ENCODE peak calls at places on chromosomes 13 and 19, in nine cellular contexts. One of them, this sample, is unnamed.
A peak's percentile ranks its signal among the peaks of the same experiment; 100 is the strongest.

GRCh38 chr19:12833747-12834417 is 497 bp downstream of the RTBDN start:
- DNase-seq in EH: peak; percentile 20
- DNase-seq in uterus: no peak
- DNase-seq in naive B cell: no peak
- DNase-seq in stimulated activated CD4-positive, alpha-beta T cell treated with anti-CD3 and anti-CD28 coated beads, Interleukin-1b, Interleukin-23, amount 100 ng/mL, for 1 hour: no peak
- DNase-seq in left lung: no peak
- DNase-seq in GM04504: no peak
- DNase-seq in NCI-H748 treated with DMSO at 0.1 percent for 48 hours: peak; percentile 12
- DNase-seq in osteoblast: peak; percentile 87
- DNase-seq in this sample: no peak

GRCh38 chr19:53903055-53903680 is 5.9 kb upstream of the CACNG7 start:
- DNase-seq in EH: peak; percentile 43
- DNase-seq in uterus: no peak
- DNase-seq in naive B cell: no peak
- DNase-seq in stimulated activated CD4-positive, alpha-beta T cell treated with anti-CD3 and anti-CD28 coated beads, Interleukin-1b, Interleukin-23, amount 100 ng/mL, for 1 hour: no peak
- DNase-seq in left lung: no peak
- DNase-seq in GM04504: no peak
- DNase-seq in NCI-H748 treated with DMSO at 0.1 percent for 48 hours: peak; percentile 26
- DNase-seq in osteoblast: peak; percentile 80
- DNase-seq in this sample: no peak

GRCh38 chr13:77105051-77105450 is 78.1 kb upstream of the FBXL3 start:
- DNase-seq in EH: no peak
- DNase-seq in uterus: no peak
- DNase-seq in naive B cell: no peak
- DNase-seq in stimulated activated CD4-positive, alpha-beta T cell treated with anti-CD3 and anti-CD28 coated beads, Interleukin-1b, Interleukin-23, amount 100 ng/mL, for 1 hour: no peak
- DNase-seq in left lung: no peak
- DNase-seq in GM04504: no peak
- DNase-seq in NCI-H748 treated with DMSO at 0.1 percent for 48 hours: no peak
- DNase-seq in osteoblast: no peak
- DNase-seq in this sample: no peak

GRCh38 chr13:80299046-80299445 is 41.9 kb downstream of the SPRY2 start:
- DNase-seq in EH: no peak
- DNase-seq in uterus: no peak
- DNase-seq in naive B cell: no peak
- DNase-seq in stimulated activated CD4-positive, alpha-beta T cell treated with anti-CD3 and anti-CD28 coated beads, Interleukin-1b, Interleukin-23, amount 100 ng/mL, for 1 hour: no peak
- DNase-seq in left lung: no peak
- DNase-seq in GM04504: no peak
- DNase-seq in NCI-H748 treated with DMSO at 0.1 percent for 48 hours: no peak
- DNase-seq in osteoblast: no peak
- DNase-seq in this sample: no peak

GRCh38 chr13:62643007-62643483 is 1227.4 kb upstream of the PCDH20 start:
- DNase-seq in EH: no peak
- DNase-seq in uterus: no peak
- DNase-seq in naive B cell: no peak
- DNase-seq in stimulated activated CD4-positive, alpha-beta T cell treated with anti-CD3 and anti-CD28 coated beads, Interleukin-1b, Interleukin-23, amount 100 ng/mL, for 1 hour: no peak
- DNase-seq in left lung: no peak
- DNase-seq in GM04504: no peak
- DNase-seq in NCI-H748 treated with DMSO at 0.1 percent for 48 hours: no peak
- DNase-seq in osteoblast: no peak
- DNase-seq in this sample: no peak

GRCh38 chr13:27622881-27623280 is 1.2 kb downstream of the POLR1D start:
- DNase-seq in EH: no peak
- DNase-seq in uterus: no peak
- DNase-seq in naive B cell: no peak
- DNase-seq in stimulated activated CD4-positive, alpha-beta T cell treated with anti-CD3 and anti-CD28 coated beads, Interleukin-1b, Interleukin-23, amount 100 ng/mL, for 1 hour: no peak
- DNase-seq in left lung: no peak
- DNase-seq in GM04504: no peak
- DNase-seq in NCI-H748 treated with DMSO at 0.1 percent for 48 hours: no peak
- DNase-seq in osteoblast: no peak
- DNase-seq in this sample: no peak

GRCh38 chr19:18489627-18490184 is 32.2 kb downstream of the ELL start:
- DNase-seq in EH: no peak
- DNase-seq in uterus: no peak
- DNase-seq in naive B cell: no peak
- DNase-seq in stimulated activated CD4-positive, alpha-beta T cell treated with anti-CD3 and anti-CD28 coated beads, Interleukin-1b, Interleukin-23, amount 100 ng/mL, for 1 hour: no peak
- DNase-seq in left lung: no peak
- DNase-seq in GM04504: no peak
- DNase-seq in NCI-H748 treated with DMSO at 0.1 percent for 48 hours: no peak
- DNase-seq in osteoblast: peak; percentile 5
- DNase-seq in this sample: no peak

GRCh38 chr19:19662866-19663291 is 597 bp downstream of the ATP13A1 start:
- DNase-seq in EH: no peak
- DNase-seq in uterus: no peak
- DNase-seq in naive B cell: no peak
- DNase-seq in stimulated activated CD4-positive, alpha-beta T cell treated with anti-CD3 and anti-CD28 coated beads, Interleukin-1b, Interleukin-23, amount 100 ng/mL, for 1 hour: no peak
- DNase-seq in left lung: no peak
- DNase-seq in GM04504: no peak
- DNase-seq in NCI-H748 treated with DMSO at 0.1 percent for 48 hours: no peak
- DNase-seq in osteoblast: peak; percentile 85
- DNase-seq in this sample: no peak

GRCh38 chr19:35797663-35798062 is 15.0 kb downstream of the PRODH2 start:
- DNase-seq in EH: no peak
- DNase-seq in uterus: no peak
- DNase-seq in naive B cell: no peak
- DNase-seq in stimulated activated CD4-positive, alpha-beta T cell treated with anti-CD3 and anti-CD28 coated beads, Interleukin-1b, Interleukin-23, amount 100 ng/mL, for 1 hour: no peak
- DNase-seq in left lung: no peak
- DNase-seq in GM04504: no peak
- DNase-seq in NCI-H748 treated with DMSO at 0.1 percent for 48 hours: no peak
- DNase-seq in osteoblast: peak; percentile 36
- DNase-seq in this sample: no peak

GRCh38 chr13:36819811-36820140 is 754 bp downstream of the RFXAP start:
- DNase-seq in EH: peak; percentile 47
- DNase-seq in uterus: no peak
- DNase-seq in naive B cell: no peak
- DNase-seq in stimulated activated CD4-positive, alpha-beta T cell treated with anti-CD3 and anti-CD28 coated beads, Interleukin-1b, Interleukin-23, amount 100 ng/mL, for 1 hour: no peak
- DNase-seq in left lung: no peak
- DNase-seq in GM04504: no peak
- DNase-seq in NCI-H748 treated with DMSO at 0.1 percent for 48 hours: no peak
- DNase-seq in osteoblast: no peak
- DNase-seq in this sample: no peak

GRCh38 chr13:100875392-100876043 is 200.9 kb upstream of the TMTC4 start:
- DNase-seq in EH: peak; percentile 96
- DNase-seq in uterus: no peak
- DNase-seq in naive B cell: no peak
- DNase-seq in stimulated activated CD4-positive, alpha-beta T cell treated with anti-CD3 and anti-CD28 coated beads, Interleukin-1b, Interleukin-23, amount 100 ng/mL, for 1 hour: no peak
- DNase-seq in left lung: no peak
- DNase-seq in GM04504: peak; percentile 65
- DNase-seq in NCI-H748 treated with DMSO at 0.1 percent for 48 hours: no peak
- DNase-seq in osteoblast: peak; percentile 67
- DNase-seq in this sample: no peak

GRCh38 chr19:5974721-5975387 is 3.1 kb downstream of the RANBP3 start:
- DNase-seq in EH: no peak
- DNase-seq in uterus: no peak
- DNase-seq in naive B cell: no peak
- DNase-seq in stimulated activated CD4-positive, alpha-beta T cell treated with anti-CD3 and anti-CD28 coated beads, Interleukin-1b, Interleukin-23, amount 100 ng/mL, for 1 hour: no peak
- DNase-seq in left lung: peak; percentile 69
- DNase-seq in GM04504: no peak
- DNase-seq in NCI-H748 treated with DMSO at 0.1 percent for 48 hours: no peak
- DNase-seq in osteoblast: peak; percentile 56
- DNase-seq in this sample: peak; percentile 54

GRCh38 chr19:4199699-4200293 is 17.3 kb downstream of the ANKRD24 start:
- DNase-seq in EH: no peak
- DNase-seq in uterus: no peak
- DNase-seq in naive B cell: no peak
- DNase-seq in stimulated activated CD4-positive, alpha-beta T cell treated with anti-CD3 and anti-CD28 coated beads, Interleukin-1b, Interleukin-23, amount 100 ng/mL, for 1 hour: no peak
- DNase-seq in left lung: no peak
- DNase-seq in GM04504: no peak
- DNase-seq in NCI-H748 treated with DMSO at 0.1 percent for 48 hours: no peak
- DNase-seq in osteoblast: peak; percentile 42
- DNase-seq in this sample: no peak

GRCh38 chr13:29767006-29767405 is 83.4 kb downstream of the UBL3 start:
- DNase-seq in EH: no peak
- DNase-seq in uterus: no peak
- DNase-seq in naive B cell: no peak
- DNase-seq in stimulated activated CD4-positive, alpha-beta T cell treated with anti-CD3 and anti-CD28 coated beads, Interleukin-1b, Interleukin-23, amount 100 ng/mL, for 1 hour: no peak
- DNase-seq in left lung: no peak
- DNase-seq in GM04504: no peak
- DNase-seq in NCI-H748 treated with DMSO at 0.1 percent for 48 hours: peak; percentile 50
- DNase-seq in osteoblast: no peak
- DNase-seq in this sample: no peak

GRCh38 chr13:48586591-48587103 is 53.8 kb upstream of the RCBTB2 start:
- DNase-seq in EH: no peak
- DNase-seq in uterus: peak; percentile 37
- DNase-seq in naive B cell: no peak
- DNase-seq in stimulated activated CD4-positive, alpha-beta T cell treated with anti-CD3 and anti-CD28 coated beads, Interleukin-1b, Interleukin-23, amount 100 ng/mL, for 1 hour: no peak
- DNase-seq in left lung: no peak
- DNase-seq in GM04504: no peak
- DNase-seq in NCI-H748 treated with DMSO at 0.1 percent for 48 hours: no peak
- DNase-seq in osteoblast: peak; percentile 68
- DNase-seq in this sample: no peak

This sample was measured in lower lobe of right lung.